ENCODE peak calls at places on chromosomes 6 and 20, in four cellular contexts. O, J, L and I are unnamed samples.

GRCh38 chr6:56843476-56844349 is 111.2 kb upstream of the BEND6 start:
- DNase-seq in O (peak; percentile 96), J (peak; percentile 60), L (peak; percentile 66), I (peak; percentile 67)

GRCh38 chr6:30591008-30591407 is 19.8 kb downstream of the ABCF1 start:
- DNase-seq in O (no peak), J (no peak), L (no peak), I (no peak)

GRCh38 chr6:43060034-43060754 is 763 bp downstream of the KLC4 start:
- DNase-seq in O (peak; percentile 46), J (peak; percentile 79), L (peak; percentile 39), I (peak; percentile 62)

GRCh38 chr20:61913423-61914225 is 152.1 kb downstream of the TAF4 start:
- DNase-seq in O (no peak), J (no peak), L (no peak), I (no peak)

GRCh38 chr6:37516920-37517405 is 17.3 kb upstream of the CCDC167 start:
- DNase-seq in O (peak; percentile 52), J (no peak), L (no peak), I (no peak)

GRCh38 chr6:111418971-111419693 is 63.9 kb downstream of the REV3L start:
- DNase-seq in O (no peak), J (no peak), L (no peak), I (no peak)

GRCh38 chr6:149224399-149224798 is 93.1 kb upstream of the TAB2 start:
- DNase-seq in O (no peak), J (no peak), L (no peak), I (no peak)

GRCh38 chr20:18662279-18662678 is 74.4 kb downstream of the DTD1 start:
- DNase-seq in O (no peak), J (no peak), L (no peak), I (no peak)

GRCh38 chr6:31025595-31025994 is 15.3 kb downstream of the MUC22 start:
- DNase-seq in O (no peak), J (no peak), L (no peak), I (no peak)

GRCh38 chr20:46823753-46824152 is 70.9 kb upstream of the EYA2 start:
- DNase-seq in O (no peak), J (no peak), L (no peak), I (no peak)

GRCh38 chr6:163260111-163260895 is 154.2 kb upstream of the QKI start:
- DNase-seq in O (no peak), J (no peak), L (no peak), I (no peak)

GRCh38 chr6:168132531-168133184 is 53.6 kb upstream of the FRMD1 start:
- DNase-seq in O (no peak), J (peak; percentile 52), L (peak; percentile 48), I (no peak)

GRCh38 chr6:41942045-41942851 is 640 bp upstream of the CCND3 start:
- DNase-seq in O (no peak), J (no peak), L (no peak), I (no peak)

GRCh38 chr6:106849130-106849529 is 125.4 kb downstream of the CD24 start:
- DNase-seq in O (no peak), J (no peak), L (peak; percentile 43), I (no peak)

GRCh38 chr20:45343867-45344721 is 4.1 kb downstream of the SDC4 start:
- DNase-seq in O (peak; percentile 91), J (peak; percentile 91), L (peak; percentile 68), I (no peak)

GRCh38 chr20:1490643-1491042 is 577 bp downstream of the SIRPB2 start:
- DNase-seq in O (no peak), J (no peak), L (no peak), I (no peak)

GRCh38 chr6:156876302-156876701 is 99.1 kb downstream of the ARID1B start:
- DNase-seq in O (no peak), J (no peak), L (peak; percentile 33), I (no peak)

GRCh38 chr20:62387219-62387913 is 463 bp downstream of the RPS21 start:
- DNase-seq in O (no peak), J (no peak), L (no peak), I (no peak)

GRCh38 chr6:66128676-66129075 is 421.6 kb upstream of the EYS start:
- DNase-seq in O (no peak), J (no peak), L (no peak), I (no peak)

GRCh38 chr6:112274774-112275173 is 20.4 kb upstream of the LAMA4 start:
- DNase-seq in O (no peak), J (no peak), L (no peak), I (no peak)

GRCh38 chr6:35451354-35452185 is 568 bp upstream of the FANCE start:
- DNase-seq in O (peak; percentile 3), J (no peak), L (no peak), I (no peak)

GRCh38 chr6:42907336-42907735 is 8.5 kb upstream of the PTCRA start:
- DNase-seq in O (peak; percentile 78), J (no peak), L (no peak), I (no peak)

GRCh38 chr6:170035896-170036295 is 255.0 kb downstream of the DLL1 start:
- DNase-seq in O (peak; percentile 14), J (no peak), L (no peak), I (no peak)

GRCh38 chr6:159829515-159829914 is 29.4 kb downstream of the PNLDC1 start:
- DNase-seq in O (no peak), J (no peak), L (no peak), I (no peak)

GRCh38 chr6:41367700-41368099 is 32.3 kb downstream of the NCR2 start:
- DNase-seq in O (peak; percentile 85), J (peak; percentile 35), L (peak; percentile 77), I (no peak)

GRCh38 chr6:52393780-52394179 is 26.4 kb upstream of the EFHC1 start:
- DNase-seq in O (no peak), J (no peak), L (no peak), I (no peak)
- H3K4me1 ChIP-seq in O (peaks cover 18% of the 10 kb centered on the region), J (peaks cover 19% of the 10 kb centered on the region), L (peaks cover 35% of the 10 kb centered on the region), I (peaks cover 28% of the 10 kb centered on the region)

GRCh38 chr6:14984454-14984853 is 261.4 kb upstream of the JARID2 start:
- DNase-seq in O (no peak), J (peak; percentile 37), L (no peak), I (no peak)
- H3K4me3 ChIP-seq in O (peak overlapping the region; percentile 41), J (no peak overlapping the region), L (no peak overlapping the region), I (no peak overlapping the region)

GRCh38 chr6:10736721-10737120 is 10.9 kb upstream of the TMEM14B start:
- DNase-seq in O (no peak), J (no peak), L (no peak), I (no peak)

GRCh38 chr6:10730254-10730653 is 7.4 kb downstream of the TMEM14C start:
- DNase-seq in O (no peak), J (no peak), L (no peak), I (no peak)

GRCh38 chr6:10733151-10733715 is 10.4 kb downstream of the TMEM14C start:
- DNase-seq in O (no peak), J (no peak), L (no peak), I (no peak)

DNA sequence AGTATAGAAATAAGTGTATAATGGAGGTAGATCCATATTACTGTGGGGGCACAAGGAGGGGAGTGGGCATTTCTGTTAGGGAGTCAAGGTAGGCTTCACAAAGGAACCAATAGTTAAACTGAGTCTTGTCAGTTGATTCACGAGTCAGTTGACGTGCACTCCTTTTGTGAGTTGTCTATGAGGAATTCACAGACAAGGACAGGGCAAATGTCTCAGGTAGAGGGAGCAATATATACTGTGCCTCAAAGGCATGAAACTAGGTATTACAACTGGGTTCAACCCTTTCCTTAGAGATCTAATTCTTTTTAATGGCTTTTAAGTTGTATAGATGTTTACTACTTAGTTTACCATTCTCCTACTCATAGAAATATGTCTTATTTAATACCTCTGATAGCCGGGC is 11.0 kb downstream of the TMEM14C start:
- DNase-seq in O (no peak), J (no peak), L (no peak), I (no peak)
- TF ChIP-seq CTCF in O (no peak), J (no peak), L (no peak), I (no peak)

DNA sequence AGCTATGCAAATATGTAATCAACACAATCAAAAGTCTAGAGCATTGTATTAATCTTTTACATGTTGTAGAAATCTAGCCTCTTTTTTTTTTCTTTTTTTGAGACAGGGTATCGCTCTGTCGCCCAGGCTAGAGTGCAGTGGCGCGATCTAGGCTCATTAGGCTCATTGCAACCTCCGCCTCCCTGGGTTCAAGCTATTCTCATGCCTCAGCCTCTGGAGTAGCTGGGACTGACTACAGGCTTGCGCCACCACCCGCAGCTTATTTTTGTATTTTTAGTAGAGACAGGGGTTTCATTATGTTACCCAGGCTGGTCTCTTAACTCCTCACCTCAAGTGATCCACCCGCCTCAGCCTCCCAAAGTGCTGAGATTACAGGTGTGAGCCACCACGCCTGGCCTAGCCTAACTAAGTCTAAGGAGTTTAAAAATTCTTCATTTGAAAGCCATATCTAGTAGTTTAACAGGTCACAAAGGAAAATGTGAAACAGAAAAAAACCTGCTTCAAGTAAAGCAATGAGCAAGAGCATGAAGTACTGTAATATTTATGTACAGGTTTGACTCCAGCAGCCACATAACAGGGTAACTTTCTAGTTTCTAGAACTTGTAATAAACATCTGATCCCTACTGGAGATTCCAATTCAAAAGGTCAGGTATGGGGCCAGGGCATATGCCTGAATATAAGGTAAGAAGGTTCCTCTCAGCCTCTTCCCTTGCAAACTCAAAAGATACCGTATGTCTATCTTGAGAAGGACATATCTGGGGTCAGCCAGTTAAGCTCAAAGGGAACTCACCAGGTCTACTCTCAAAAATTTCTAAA is 4.4 kb downstream of the CPNE1 start:
- DNase-seq in O (no peak), J (no peak), L (no peak), I (no peak)
- H3K4me1 ChIP-seq in O (peaks cover 28% of the 10 kb centered on the region), J (peaks cover 56% of the 10 kb centered on the region), L (peaks cover 24% of the 10 kb centered on the region), I (peaks cover 43% of the 10 kb centered on the region)

GRCh38 chr6:150681992-150682391 is 82.3 kb downstream of the PLEKHG1 start:
- DNase-seq in O (no peak), J (no peak), L (no peak), I (no peak)

GRCh38 chr6:150672792-150673191 is 73.1 kb downstream of the PLEKHG1 start:
- DNase-seq in O (no peak), J (no peak), L (no peak), I (no peak)

GRCh38 chr6:150680510-150680909 is 80.8 kb downstream of the PLEKHG1 start:
- DNase-seq in O (no peak), J (no peak), L (no peak), I (no peak)

GRCh38 chr6:150673720-150674361 is 74.2 kb downstream of the PLEKHG1 start:
- DNase-seq in O (no peak), J (no peak), L (no peak), I (no peak)

GRCh38 chr6:150676339-150676738 is 76.7 kb downstream of the PLEKHG1 start:
- DNase-seq in O (no peak), J (no peak), L (no peak), I (no peak)
- H3K4me3 ChIP-seq in O (no peak overlapping the region), J (no peak overlapping the region), L (no peak overlapping the region), I (no peak overlapping the region)

GRCh38 chr20:33667245-33668086 is 723 bp downstream of the ACTL10 start:
- DNase-seq in O (peak; percentile 99), J (peak; percentile 71), L (no peak), I (peak; percentile 97)
- TF ChIP-seq CTCF in O (no peak), J (no peak), L (no peak), I (no peak)

DNA sequence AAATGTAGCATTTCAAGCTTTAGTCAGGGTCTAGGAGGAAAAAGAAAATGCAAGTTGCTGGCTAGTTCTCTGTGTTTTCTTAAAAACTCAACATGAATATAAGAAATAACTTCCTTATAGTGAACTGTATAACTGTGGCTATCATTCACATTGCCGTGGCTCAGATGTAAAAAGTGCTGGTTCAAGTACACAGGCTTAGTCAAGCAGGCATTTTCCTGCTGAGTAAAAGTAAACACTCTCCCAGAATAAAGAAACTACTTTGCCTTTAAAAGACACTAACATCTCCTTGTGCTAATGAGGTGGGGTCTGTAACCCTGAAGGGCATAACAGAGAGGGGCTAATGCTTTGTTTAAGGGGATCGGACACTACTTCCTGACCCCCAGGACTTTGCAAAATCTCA is 3.3 kb downstream of the ATP5F1E start:
- DNase-seq in O (no peak), J (no peak), L (no peak), I (no peak)
- H3K4me1 ChIP-seq in O (peaks cover 47% of the 10 kb centered on the region), J (peaks cover 49% of the 10 kb centered on the region), L (peaks cover 24% of the 10 kb centered on the region), I (peaks cover 69% of the 10 kb centered on the region)